ENCODE peak calls at places on chromosomes 5 and 9, in five cellular contexts. Q, M, H, F and S are unnamed samples. For H3K4me1, the result is how much of the 10 kb centered on the place peaks cover.

GRCh38 chr9:69078581-69078980 is 43.0 kb downstream of the FXN start:
- DNase-seq in Q (no peak), F (no peak), H (no peak), M (no peak), S (no peak)

GRCh38 chr9:99393993-99394392 is 171.9 kb downstream of the SEC61B start:
- DNase-seq in Q (no peak), H (no peak), F (no peak), M (no peak), S (no peak)

GRCh38 chr9:19992556-19992955 is 203.7 kb upstream of the SLC24A2 start:
- DNase-seq in F (no peak), Q (no peak), M (no peak), H (no peak), S (no peak)

GRCh38 chr5:132019337-132019736 is 7.9 kb upstream of the ACSL6 start:
- DNase-seq in M (no peak), F (no peak), Q (no peak), H (no peak), S (no peak)

GRCh38 chr9:108894225-108894997 is 32.3 kb downstream of the ACTL7A start:
- DNase-seq in Q (peak), F (peak), M (no peak), H (no peak), S (no peak)

GRCh38 chr9:88503101-88503844 is 31.7 kb upstream of the NXNL2 start:
- DNase-seq in Q (no peak), M (no peak), H (no peak), F (no peak), S (no peak)

GRCh38 chr5:176406436-176407052 is 9.8 kb downstream of the CLTB start:
- DNase-seq in M (no peak), H (no peak), Q (no peak), F (no peak), S (no peak)

GRCh38 chr9:70257991-70258691 is 637 bp upstream of the SMC5 start:
- DNase-seq in H (peak), M (no peak), F (peak), Q (no peak), S (no peak)

GRCh38 chr5:16777432-16777831 is 158.7 kb downstream of the MYO10 start:
- DNase-seq in F (no peak), H (no peak), Q (no peak), M (no peak), S (no peak)

GRCh38 chr9:84324811-84325210 is 15.7 kb downstream of the SLC28A3 start:
- DNase-seq in Q (no peak), F (no peak), M (no peak), H (no peak), S (no peak)

GRCh38 chr5:146722361-146722779 is 156.2 kb downstream of the PPP2R2B start:
- DNase-seq in H (no peak), Q (no peak), F (no peak), M (no peak), S (no peak)

GRCh38 chr5:14039063-14039462 is 94.6 kb upstream of the DNAH5 start:
- DNase-seq in M (no peak), Q (peak), F (peak), H (no peak), S (no peak)

GRCh38 chr5:19880859-19881436 is 107.1 kb downstream of the CDH18 start:
- DNase-seq in Q (no peak), H (no peak), F (peak), M (no peak), S (no peak)

GRCh38 chr5:6598351-6598900 is 34.4 kb downstream of the NSUN2 start:
- DNase-seq in H (no peak), M (no peak), Q (no peak), F (no peak), S (no peak)

GRCh38 chr5:177500685-177501522 is 3.5 kb upstream of the PDLIM7 start:
- DNase-seq in Q (peak), H (peak), M (no peak), F (peak), S (peak)
- TF ChIP-seq JUN in Q (no peak), H (no peak), M (no peak), F (no peak), S (no peak)

DNA sequence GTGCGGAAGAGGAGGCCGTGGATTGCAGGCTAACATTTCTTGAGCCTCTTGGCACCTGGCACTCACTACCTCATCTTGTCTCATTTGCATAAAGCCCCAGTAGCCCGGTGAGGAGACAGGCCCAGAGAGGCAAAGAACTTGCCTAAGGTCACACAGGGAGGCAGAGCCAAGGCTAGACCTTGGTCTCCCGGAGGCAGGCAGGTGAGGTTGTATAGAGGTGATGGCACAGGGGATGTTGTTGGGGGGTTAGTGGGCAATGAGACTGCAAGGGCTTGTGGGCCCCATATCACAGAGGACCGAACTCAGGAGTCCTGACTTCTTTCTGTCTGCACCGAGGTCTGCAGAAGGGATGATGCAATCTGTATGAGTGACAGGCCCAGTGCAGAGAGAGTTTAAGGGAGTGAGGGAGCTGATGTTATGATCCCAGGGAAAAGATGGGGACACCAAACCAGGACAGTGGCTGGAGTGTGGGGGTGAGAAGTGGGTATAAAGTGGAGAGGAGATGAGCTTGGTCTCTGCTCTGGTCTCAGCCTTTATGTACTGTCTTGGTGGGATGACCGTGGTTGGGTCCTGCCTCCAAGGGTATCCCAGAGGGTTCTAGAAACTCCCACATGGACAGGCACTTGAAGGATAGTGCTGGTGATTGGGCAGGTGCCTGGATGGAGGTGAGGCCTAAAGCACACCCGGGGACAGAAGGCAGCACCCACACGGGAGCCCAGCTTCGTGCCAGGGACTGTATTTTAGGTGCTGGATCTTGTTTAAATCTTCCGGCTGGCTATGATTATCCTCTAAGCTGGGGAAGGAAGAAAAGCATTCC is 21.8 kb downstream of the GSN start:
- DNase-seq in Q (no peak), F (no peak), M (no peak), H (no peak), S (no peak)
- H3K4me1 ChIP-seq in Q (under half), F (half or more), M (under half), H (under half), S (under half)

DNA sequence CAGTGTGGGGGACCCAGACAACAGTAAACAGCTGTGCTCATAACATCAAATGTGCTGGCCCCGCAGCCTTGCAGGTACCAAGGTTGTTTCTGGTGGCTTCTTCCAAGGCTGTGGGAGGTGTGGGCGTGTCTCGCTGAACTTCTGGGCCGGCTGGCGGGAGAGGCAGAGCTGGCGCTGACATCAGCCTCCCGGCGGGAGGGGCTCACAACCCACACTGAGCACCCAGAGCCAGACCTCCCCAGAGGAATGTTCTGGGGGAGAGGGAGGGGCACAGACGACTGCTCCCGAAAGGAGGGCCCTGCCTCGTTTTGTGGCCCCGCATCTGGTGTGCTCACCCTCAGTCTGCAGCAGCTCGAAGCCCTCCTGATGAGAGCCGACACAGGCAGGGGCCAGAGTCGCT is 6.9 kb upstream of the SLC12A7 start:
- DNase-seq in F (no peak), H (peak), Q (no peak), M (no peak), S (no peak)
- TF ChIP-seq JUN in F (no peak), H (no peak), Q (no peak), M (no peak), S (no peak)

GRCh38 chr5:148909001-148909400 is 82.6 kb downstream of the ADRB2 start:
- DNase-seq in H (no peak), M (no peak), Q (peak), F (no peak), S (no peak)
- H3K4me1 ChIP-seq in H (under half), M (under half), Q (under half), F (under half), S (under half)

GRCh38 chr5:72063219-72063819 is 44.0 kb upstream of the MAP1B start:
- DNase-seq in M (no peak), Q (peak), F (peak), H (peak), S (no peak)
- TF ChIP-seq JUN in M (no peak), Q (no peak), F (no peak), H (no peak), S (no peak)

DNA sequence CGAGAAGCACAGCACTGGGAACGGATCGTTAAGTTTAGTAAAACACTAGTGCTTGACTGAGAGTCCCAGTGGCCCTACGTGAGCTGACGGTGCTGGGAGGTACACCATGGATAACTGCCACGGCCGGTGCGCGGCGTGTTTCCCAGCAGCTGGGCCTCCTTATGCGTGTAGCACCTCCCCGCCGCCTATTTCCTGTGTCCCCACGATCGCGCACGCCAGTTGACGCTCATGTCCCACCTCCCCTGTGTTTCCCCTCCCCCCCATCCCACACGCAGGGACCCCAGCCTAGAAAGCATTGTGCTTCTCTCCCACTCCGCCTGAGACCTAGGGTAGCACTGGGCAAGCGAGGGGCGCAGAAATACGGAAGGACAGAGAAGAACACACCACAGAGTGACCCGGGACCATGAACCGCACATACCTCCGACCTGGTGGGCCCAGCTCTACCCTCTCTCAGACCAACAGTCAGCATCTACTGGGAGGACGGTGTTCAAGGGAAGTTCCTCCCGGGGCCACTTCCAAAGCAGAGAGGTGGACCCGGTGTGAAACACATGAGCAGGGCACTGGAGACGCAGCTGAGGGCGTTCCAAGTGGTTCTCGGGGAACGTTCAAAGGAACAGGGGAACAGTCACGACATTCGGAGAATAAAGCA is 45.6 kb downstream of the DBH start:
- DNase-seq in F (no peak), Q (no peak), H (no peak), M (no peak), S (no peak)
- H3K4me1 ChIP-seq in F (under half), Q (under half), H (under half), M (under half), S (under half)

DNA sequence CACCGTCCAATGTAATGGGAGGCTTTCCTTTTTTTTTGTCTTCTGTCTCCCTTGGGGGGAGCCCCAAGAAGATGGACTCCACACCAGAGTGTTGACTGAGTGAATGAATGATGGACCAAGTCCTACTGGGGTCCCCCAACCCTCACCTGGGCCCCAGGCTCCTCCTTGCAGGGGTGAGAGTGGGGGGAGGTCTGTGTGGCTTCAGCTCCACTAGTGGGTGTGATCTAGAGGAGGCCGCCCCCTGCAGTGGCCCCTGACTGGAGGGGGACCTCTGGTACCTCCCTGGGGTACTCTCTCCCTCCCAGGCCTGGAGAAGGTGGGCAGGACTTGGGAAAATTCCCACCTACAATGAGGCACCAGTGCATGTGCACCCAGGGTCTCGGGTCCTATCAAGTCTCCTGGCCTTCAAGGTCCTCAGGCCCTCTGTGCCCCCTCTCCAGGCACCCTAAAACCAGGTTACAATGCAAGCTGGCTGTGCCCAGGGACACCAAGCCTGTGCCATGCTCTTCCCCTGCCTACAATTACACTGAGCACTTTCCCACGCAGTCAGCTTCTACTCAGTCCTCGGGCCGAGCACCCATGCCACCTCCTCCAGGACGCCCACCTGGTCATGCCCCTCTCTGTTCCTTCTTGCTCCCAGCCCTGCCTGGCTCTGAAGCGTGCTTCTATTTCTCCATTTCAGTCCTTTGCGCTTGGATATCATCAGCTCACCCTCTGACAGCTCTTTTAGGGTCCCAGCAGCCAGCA is 117.2 kb upstream of the PHYKPL start:
- DNase-seq in H (no peak), M (no peak), F (no peak), Q (no peak), S (no peak)
- TF ChIP-seq JUN in H (no peak), M (no peak), F (no peak), Q (no peak), S (no peak)

GRCh38 chr9:73156593-73157187 is 5.0 kb downstream of the ANXA1 start:
- DNase-seq in M (no peak), Q (no peak), F (no peak), H (no peak), S (no peak)
- H3K4me1 ChIP-seq in M (under half), Q (under half), F (under half), H (under half), S (half or more)

GRCh38 chr5:116506448-116506847 is 68.2 kb downstream of the SEMA6A start:
- DNase-seq in H (no peak), F (no peak), Q (no peak), M (no peak), S (no peak)

GRCh38 chr5:116508835-116509234 is 65.8 kb downstream of the SEMA6A start:
- DNase-seq in F (no peak), Q (no peak), M (no peak), H (no peak), S (no peak)

GRCh38 chr5:116507941-116508655 is 66.5 kb downstream of the SEMA6A start:
- DNase-seq in F (no peak), M (no peak), Q (no peak), H (no peak), S (no peak)

GRCh38 chr5:116504593-116504992 is 70.0 kb downstream of the SEMA6A start:
- DNase-seq in F (no peak), H (no peak), Q (no peak), M (no peak), S (no peak)

GRCh38 chr5:116507051-116507537 is 67.5 kb downstream of the SEMA6A start:
- DNase-seq in H (no peak), F (no peak), Q (no peak), M (no peak), S (no peak)
- TF ChIP-seq JUN in H (no peak), F (no peak), Q (no peak), M (no peak), S (no peak)

GRCh38 chr5:158698768-158699167 is 400.9 kb downstream of the EBF1 start:
- DNase-seq in H (no peak), M (no peak), Q (no peak), F (no peak), S (no peak)
- H3K4me1 ChIP-seq in H (under half), M (under half), Q (under half), F (under half), S (half or more)